ENCODE peak calls at places on chromosomes 11 and 22, in ten cellular contexts. E is Peyer's patch, U is HS-5, K is heart right ventricle, C is Calu3, M is HTR-8/SVneo, Y is mucosa of gallbladder, A is HEK293T, O is NCI-H187, S is brain microvascular endothelial cell. R is an unnamed sample.

GRCh38 chr11:7596975-7597391 is 76.3 kb downstream of the CYB5R2 start:
- DNase-seq in E (peak; percentile 75), U (no peak), K (no peak), C (no peak), M (no peak), Y (peak; percentile 62), A (no peak), O (no peak), S (no peak), R (no peak)

GRCh38 chr11:2898366-2899079 is 12.9 kb upstream of the CDKN1C start:
- DNase-seq in E (no peak), U (peak; percentile 81), K (peak; percentile 54), C (peak; percentile 73), M (peak; percentile 81), Y (peak; percentile 80), A (no peak), O (no peak), S (peak; percentile 89), R (peak; percentile 80)

GRCh38 chr22:39666495-39666894 is 95.9 kb downstream of the CACNA1I start:
- DNase-seq in E (no peak), U (no peak), K (no peak), C (no peak), M (no peak), Y (no peak), A (no peak), O (no peak), S (no peak), R (no peak)

GRCh38 chr22:44799077-44799931 is 46.9 kb downstream of the ARHGAP8 start:
- DNase-seq in E (no peak), U (no peak), K (no peak), C (no peak), M (no peak), Y (no peak), A (no peak), O (no peak), S (no peak), R (no peak)

GRCh38 chr11:129248618-129249017 is 56.5 kb upstream of the ARHGAP32 start:
- DNase-seq in E (no peak), U (peak; percentile 49), K (no peak), C (no peak), M (no peak), Y (no peak), A (no peak), O (no peak), S (peak; percentile 32), R (no peak)

GRCh38 chr22:36465232-36466021 is 16.0 kb downstream of the TXN2 start:
- DNase-seq in E (peak; percentile 79), U (peak; percentile 92), K (peak; percentile 86), C (peak; percentile 94), M (peak; percentile 68), Y (peak; percentile 89), A (no peak), O (no peak), S (peak; percentile 88), R (peak; percentile 97)

GRCh38 chr11:6637871-6638270 is 17.7 kb downstream of the DCHS1 start:
- DNase-seq in E (no peak), U (no peak), K (peak; percentile 56), C (no peak), M (no peak), Y (peak; percentile 63), A (no peak), O (no peak), S (no peak), R (peak; percentile 91)

GRCh38 chr11:103228807-103229206 is 119.6 kb downstream of the DYNC2H1 start:
- DNase-seq in E (no peak), U (no peak), K (no peak), C (no peak), M (no peak), Y (no peak), A (no peak), O (no peak), S (no peak), R (no peak)

GRCh38 chr11:79117488-79117887 is 323.3 kb downstream of the TENM4 start:
- DNase-seq in E (no peak), U (no peak), K (no peak), C (no peak), M (no peak), Y (no peak), A (no peak), O (no peak), S (no peak), R (no peak)

GRCh38 chr11:116557261-116557660 is 215.5 kb downstream of the BUD13 start:
- DNase-seq in E (no peak), U (peak; percentile 6), K (no peak), C (no peak), M (no peak), Y (no peak), A (no peak), O (no peak), S (no peak), R (peak; percentile 41)

GRCh38 chr11:72418834-72419560 is 15.3 kb downstream of the CLPB start:
- DNase-seq in E (no peak), U (no peak), K (no peak), C (no peak), M (no peak), Y (no peak), A (no peak), O (no peak), S (no peak), R (no peak)

GRCh38 chr11:28983780-28984179 is 875.6 kb downstream of the METTL15 start:
- DNase-seq in E (no peak), U (no peak), K (no peak), C (no peak), M (no peak), Y (peak; percentile 33), A (no peak), O (no peak), S (no peak), R (no peak)

GRCh38 chr22:47628477-47629272 is 866.2 kb downstream of the TBC1D22A start:
- DNase-seq in E (no peak), U (no peak), K (no peak), C (no peak), M (no peak), Y (no peak), A (no peak), O (no peak), S (no peak), R (no peak)

GRCh38 chr22:45475876-45476514 is 26.7 kb upstream of the FBLN1 start:
- DNase-seq in E (no peak), U (no peak), K (no peak), C (no peak), M (no peak), Y (no peak), A (no peak), O (no peak), S (no peak), R (no peak)

GRCh38 chr11:77547863-77548551 is 41.7 kb upstream of the AQP11 start:
- DNase-seq in E (no peak), U (peak; percentile 38), K (peak; percentile 41), C (peak; percentile 44), M (peak; percentile 66), Y (peak; percentile 42), A (peak; percentile 62), O (no peak), S (peak; percentile 36), R (no peak)

GRCh38 chr11:125146232-125146631 is 18.3 kb upstream of the PKNOX2 start:
- DNase-seq in E (no peak), U (no peak), K (no peak), C (no peak), M (no peak), Y (no peak), A (no peak), O (no peak), S (no peak), R (no peak)

GRCh38 chr11:119607726-119608125 is 121.3 kb downstream of the NECTIN1 start:
- DNase-seq in E (no peak), U (no peak), K (no peak), C (no peak), M (no peak), Y (no peak), A (no peak), O (no peak), S (no peak), R (no peak)

GRCh38 chr11:119315139-119316016 is 1.6 kb downstream of the MCAM start:
- DNase-seq in E (no peak), U (no peak), K (peak; percentile 53), C (peak; percentile 57), M (peak; percentile 65), Y (no peak), A (no peak), O (no peak), S (no peak), R (peak; percentile 19)

GRCh38 chr11:111797145-111797581 is 31.0 kb upstream of the PPP2R1B start:
- DNase-seq in E (no peak), U (peak; percentile 25), K (no peak), C (peak; percentile 4), M (no peak), Y (no peak), A (no peak), O (no peak), S (no peak), R (peak; percentile 49)

GRCh38 chr22:20128902-20129746 is 2.5 kb upstream of the ZDHHC8 start:
- DNase-seq in E (no peak), U (no peak), K (no peak), C (peak; percentile 34), M (no peak), Y (no peak), A (peak; percentile 66), O (no peak), S (peak; percentile 43), R (peak; percentile 36)

GRCh38 chr11:95923730-95924413 is at the start of gene MTMR2:
- DNase-seq in E (peak; percentile 84), U (no peak), K (peak; percentile 80), C (peak; percentile 61), M (peak; percentile 86), Y (peak; percentile 74), A (peak; percentile 83), O (peak; percentile 31), S (peak; percentile 53), R (peak; percentile 83)